ENCODE peak calls at places on chromosomes 4 and X, in ten cellular contexts. One of them, this sample, is unnamed.

GRCh38 chrX:135112096-135112729 is 8.1 kb downstream of the ETDB start:
- DNase-seq in neural crest cell: no peak
- DNase-seq in breast epithelium: no peak
- DNase-seq in psoas muscle: no peak
- DNase-seq in HFFc6: peak
- DNase-seq in AG10803: peak
- DNase-seq in foreskin keratinocyte: no peak
- DNase-seq in dorsolateral prefrontal cortex: no peak
- DNase-seq in GM23338: peak
- DNase-seq in ovary: no peak
- DNase-seq in this sample: peak

GRCh38 chr4:55184600-55185523 is 59.5 kb upstream of the KDR start:
- DNase-seq in dorsolateral prefrontal cortex: no peak
- DNase-seq in HFFc6: no peak
- DNase-seq in foreskin keratinocyte: peak
- DNase-seq in AG10803: peak
- DNase-seq in neural crest cell: no peak
- DNase-seq in ovary: no peak
- DNase-seq in breast epithelium: no peak
- DNase-seq in GM23338: peak
- DNase-seq in psoas muscle: no peak
- DNase-seq in this sample: peak

GRCh38 chr4:142095886-142096605 is 459.7 kb downstream of the IL15 start:
- DNase-seq in foreskin keratinocyte: peak
- DNase-seq in HFFc6: peak
- DNase-seq in ovary: peak
- DNase-seq in psoas muscle: no peak
- DNase-seq in neural crest cell: no peak
- DNase-seq in AG10803: peak
- DNase-seq in breast epithelium: peak
- DNase-seq in dorsolateral prefrontal cortex: no peak
- DNase-seq in GM23338: no peak
- DNase-seq in this sample: no peak

GRCh38 chrX:41921492-41922124 is 1.7 kb downstream of the CASK start:
- DNase-seq in foreskin keratinocyte: no peak
- DNase-seq in GM23338: no peak
- DNase-seq in dorsolateral prefrontal cortex: no peak
- DNase-seq in psoas muscle: no peak
- DNase-seq in AG10803: peak
- DNase-seq in HFFc6: no peak
- DNase-seq in neural crest cell: no peak
- DNase-seq in ovary: no peak
- DNase-seq in breast epithelium: no peak
- DNase-seq in this sample: no peak

GRCh38 chr4:53515076-53515475 is 76.2 kb downstream of the LNX1 start:
- DNase-seq in neural crest cell: no peak
- DNase-seq in ovary: no peak
- DNase-seq in HFFc6: no peak
- DNase-seq in dorsolateral prefrontal cortex: no peak
- DNase-seq in breast epithelium: no peak
- DNase-seq in AG10803: no peak
- DNase-seq in foreskin keratinocyte: no peak
- DNase-seq in GM23338: no peak
- DNase-seq in psoas muscle: no peak
- DNase-seq in this sample: no peak

GRCh38 chr4:106365613-106366012 is 3.0 kb downstream of the GIMD1 start:
- DNase-seq in HFFc6: peak
- DNase-seq in foreskin keratinocyte: peak
- DNase-seq in GM23338: no peak
- DNase-seq in psoas muscle: no peak
- DNase-seq in ovary: no peak
- DNase-seq in dorsolateral prefrontal cortex: no peak
- DNase-seq in breast epithelium: no peak
- DNase-seq in AG10803: peak
- DNase-seq in neural crest cell: no peak
- DNase-seq in this sample: no peak

GRCh38 chr4:177118596-177118995 is 191.1 kb upstream of the NEIL3 start:
- DNase-seq in AG10803: peak
- DNase-seq in breast epithelium: no peak
- DNase-seq in ovary: peak
- DNase-seq in HFFc6: peak
- DNase-seq in foreskin keratinocyte: peak
- DNase-seq in GM23338: no peak
- DNase-seq in neural crest cell: no peak
- DNase-seq in dorsolateral prefrontal cortex: no peak
- DNase-seq in psoas muscle: no peak
- DNase-seq in this sample: no peak

GRCh38 chr4:77843628-77844027 is 19.0 kb upstream of the MRPL1 start:
- DNase-seq in psoas muscle: no peak
- DNase-seq in dorsolateral prefrontal cortex: no peak
- DNase-seq in AG10803: no peak
- DNase-seq in breast epithelium: no peak
- DNase-seq in ovary: no peak
- DNase-seq in foreskin keratinocyte: peak
- DNase-seq in neural crest cell: no peak
- DNase-seq in HFFc6: no peak
- DNase-seq in GM23338: peak
- DNase-seq in this sample: no peak

GRCh38 chrX:13808865-13809264 is 8.0 kb downstream of the GPM6B start:
- DNase-seq in neural crest cell: no peak
- DNase-seq in GM23338: no peak
- DNase-seq in psoas muscle: no peak
- DNase-seq in AG10803: peak
- DNase-seq in ovary: no peak
- DNase-seq in foreskin keratinocyte: no peak
- DNase-seq in dorsolateral prefrontal cortex: no peak
- DNase-seq in HFFc6: no peak
- DNase-seq in breast epithelium: no peak
- DNase-seq in this sample: no peak

GRCh38 chrX:13803116-13803515 is 13.8 kb downstream of the GPM6B start:
- DNase-seq in neural crest cell: no peak
- DNase-seq in foreskin keratinocyte: no peak
- DNase-seq in HFFc6: no peak
- DNase-seq in ovary: no peak
- DNase-seq in breast epithelium: no peak
- DNase-seq in AG10803: no peak
- DNase-seq in dorsolateral prefrontal cortex: no peak
- DNase-seq in GM23338: peak
- DNase-seq in psoas muscle: no peak
- DNase-seq in this sample: peak

GRCh38 chrX:13808293-13808692 is 8.6 kb downstream of the GPM6B start:
- DNase-seq in neural crest cell: no peak
- DNase-seq in AG10803: no peak
- DNase-seq in breast epithelium: no peak
- DNase-seq in HFFc6: no peak
- DNase-seq in GM23338: no peak
- DNase-seq in psoas muscle: no peak
- DNase-seq in dorsolateral prefrontal cortex: no peak
- DNase-seq in foreskin keratinocyte: no peak
- DNase-seq in ovary: no peak
- DNase-seq in this sample: no peak

DNA sequence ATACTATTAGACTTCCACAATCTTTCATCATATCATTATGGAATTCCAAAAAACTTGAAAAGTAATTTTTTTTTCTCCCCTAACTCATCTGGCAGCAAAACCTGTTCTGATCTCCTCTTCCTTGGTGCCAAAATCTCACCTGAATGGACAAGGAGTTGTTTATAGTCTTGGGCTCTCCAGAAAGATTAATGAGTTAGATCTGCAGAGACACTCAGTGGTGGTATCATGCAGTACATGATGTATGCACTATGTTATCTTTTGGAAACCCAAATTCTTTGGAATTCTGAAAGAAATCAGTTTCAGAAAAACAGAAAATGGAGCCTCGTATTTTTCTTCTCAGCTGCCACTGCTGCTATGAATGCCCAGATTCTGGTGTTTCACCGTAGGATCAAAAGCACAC is 11.7 kb downstream of the GPM6B start:
- DNase-seq in ovary: no peak
- DNase-seq in breast epithelium: no peak
- DNase-seq in psoas muscle: no peak
- DNase-seq in GM23338: no peak
- DNase-seq in foreskin keratinocyte: no peak
- DNase-seq in HFFc6: no peak
- DNase-seq in dorsolateral prefrontal cortex: no peak
- DNase-seq in neural crest cell: no peak
- DNase-seq in AG10803: no peak
- DNase-seq in this sample: no peak
- TF ChIP-seq CTCF in ovary: no peak
- TF ChIP-seq CTCF in breast epithelium: no peak
- TF ChIP-seq CTCF in psoas muscle: no peak
- TF ChIP-seq CTCF in GM23338: no peak
- TF ChIP-seq CTCF in foreskin keratinocyte: peak
- TF ChIP-seq CTCF in HFFc6: no peak
- TF ChIP-seq CTCF in dorsolateral prefrontal cortex: no peak
- TF ChIP-seq CTCF in neural crest cell: no peak
- TF ChIP-seq CTCF in AG10803: no peak
- TF ChIP-seq CTCF in this sample: no peak

DNA sequence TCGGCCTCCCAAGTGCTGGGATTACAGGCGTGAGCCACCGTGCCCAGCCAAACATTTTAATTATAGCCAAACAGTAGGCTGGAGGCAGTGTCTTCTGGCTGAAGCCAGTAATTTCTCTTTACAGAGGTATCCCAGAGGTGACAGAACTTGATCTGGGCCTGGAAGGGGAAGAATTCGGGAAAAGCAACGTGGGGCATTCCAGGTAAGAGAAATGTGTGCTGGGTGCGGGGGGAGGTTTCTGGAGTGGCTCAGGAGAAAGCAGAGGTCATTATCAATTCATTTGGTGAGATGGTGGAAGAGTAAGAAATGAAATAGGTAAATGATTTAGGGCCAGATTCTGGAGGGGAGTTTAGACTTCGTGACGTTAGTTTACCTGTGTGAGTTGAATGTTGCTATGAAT is 2.4 kb downstream of the PRIMPOL start:
- DNase-seq in GM23338: peak
- DNase-seq in breast epithelium: no peak
- DNase-seq in psoas muscle: no peak
- DNase-seq in foreskin keratinocyte: no peak
- DNase-seq in AG10803: no peak
- DNase-seq in ovary: no peak
- DNase-seq in HFFc6: no peak
- DNase-seq in dorsolateral prefrontal cortex: no peak
- DNase-seq in neural crest cell: no peak
- DNase-seq in this sample: no peak
- TF ChIP-seq CTCF in GM23338: no peak
- TF ChIP-seq CTCF in breast epithelium: no peak
- TF ChIP-seq CTCF in psoas muscle: no peak
- TF ChIP-seq CTCF in foreskin keratinocyte: no peak
- TF ChIP-seq CTCF in AG10803: no peak
- TF ChIP-seq CTCF in ovary: no peak
- TF ChIP-seq CTCF in HFFc6: no peak
- TF ChIP-seq CTCF in dorsolateral prefrontal cortex: no peak
- TF ChIP-seq CTCF in neural crest cell: no peak
- TF ChIP-seq CTCF in this sample: no peak

GRCh38 chrX:109629310-109629709 is 4.3 kb upstream of the KCNE5 start:
- DNase-seq in neural crest cell: no peak
- DNase-seq in GM23338: no peak
- DNase-seq in AG10803: no peak
- DNase-seq in psoas muscle: no peak
- DNase-seq in foreskin keratinocyte: no peak
- DNase-seq in HFFc6: no peak
- DNase-seq in breast epithelium: no peak
- DNase-seq in dorsolateral prefrontal cortex: no peak
- DNase-seq in ovary: no peak
- DNase-seq in this sample: no peak

GRCh38 chrX:109638158-109638557 is 13.2 kb upstream of the KCNE5 start:
- DNase-seq in ovary: no peak
- DNase-seq in AG10803: no peak
- DNase-seq in dorsolateral prefrontal cortex: no peak
- DNase-seq in neural crest cell: no peak
- DNase-seq in GM23338: no peak
- DNase-seq in breast epithelium: no peak
- DNase-seq in foreskin keratinocyte: no peak
- DNase-seq in HFFc6: no peak
- DNase-seq in psoas muscle: no peak
- DNase-seq in this sample: no peak

GRCh38 chrX:109632906-109633504 is 8.0 kb upstream of the KCNE5 start:
- DNase-seq in psoas muscle: no peak
- DNase-seq in ovary: no peak
- DNase-seq in HFFc6: peak
- DNase-seq in AG10803: peak
- DNase-seq in neural crest cell: peak
- DNase-seq in foreskin keratinocyte: no peak
- DNase-seq in GM23338: peak
- DNase-seq in dorsolateral prefrontal cortex: no peak
- DNase-seq in breast epithelium: no peak
- DNase-seq in this sample: peak

DNA sequence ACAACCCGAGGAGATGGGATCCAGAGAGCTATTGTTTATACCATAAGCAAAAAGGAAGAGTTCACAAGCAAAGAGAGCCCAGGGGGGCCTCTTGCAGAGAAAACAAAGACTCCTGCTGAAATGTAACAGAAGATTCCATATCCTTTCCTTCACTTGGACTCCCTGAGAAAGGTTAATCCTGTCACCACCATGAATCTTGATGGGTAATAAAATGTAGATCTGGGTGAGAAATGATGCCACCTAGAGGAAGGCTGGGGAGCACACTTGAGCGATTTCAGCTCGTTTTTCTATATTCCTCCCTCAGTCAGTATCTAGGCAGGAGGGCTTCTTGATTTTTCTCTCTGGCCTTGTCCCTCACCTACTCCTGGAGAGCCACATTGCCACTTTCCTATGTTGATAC is 10.2 kb upstream of the KCNE5 start:
- DNase-seq in AG10803: peak
- DNase-seq in HFFc6: peak
- DNase-seq in psoas muscle: no peak
- DNase-seq in breast epithelium: no peak
- DNase-seq in foreskin keratinocyte: no peak
- DNase-seq in neural crest cell: no peak
- DNase-seq in GM23338: peak
- DNase-seq in dorsolateral prefrontal cortex: no peak
- DNase-seq in ovary: no peak
- DNase-seq in this sample: peak
- TF ChIP-seq CTCF in AG10803: peak
- TF ChIP-seq CTCF in HFFc6: peak
- TF ChIP-seq CTCF in psoas muscle: peak
- TF ChIP-seq CTCF in breast epithelium: no peak
- TF ChIP-seq CTCF in foreskin keratinocyte: peak
- TF ChIP-seq CTCF in neural crest cell: peak
- TF ChIP-seq CTCF in GM23338: peak
- TF ChIP-seq CTCF in dorsolateral prefrontal cortex: peak
- TF ChIP-seq CTCF in ovary: no peak
- TF ChIP-seq CTCF in this sample: peak

GRCh38 chr4:15793506-15794363 is 15.6 kb downstream of the CD38 start:
- DNase-seq in HFFc6: no peak
- DNase-seq in GM23338: no peak
- DNase-seq in foreskin keratinocyte: no peak
- DNase-seq in psoas muscle: no peak
- DNase-seq in AG10803: no peak
- DNase-seq in neural crest cell: no peak
- DNase-seq in breast epithelium: no peak
- DNase-seq in ovary: no peak
- DNase-seq in dorsolateral prefrontal cortex: no peak
- DNase-seq in this sample: no peak

GRCh38 chr4:15797320-15797719 is 19.2 kb downstream of the CD38 start:
- DNase-seq in psoas muscle: no peak
- DNase-seq in HFFc6: no peak
- DNase-seq in AG10803: no peak
- DNase-seq in ovary: no peak
- DNase-seq in foreskin keratinocyte: no peak
- DNase-seq in dorsolateral prefrontal cortex: no peak
- DNase-seq in breast epithelium: no peak
- DNase-seq in GM23338: no peak
- DNase-seq in neural crest cell: no peak
- DNase-seq in this sample: no peak

GRCh38 chr4:15794905-15795304 is 16.8 kb downstream of the CD38 start:
- DNase-seq in AG10803: no peak
- DNase-seq in breast epithelium: no peak
- DNase-seq in neural crest cell: no peak
- DNase-seq in dorsolateral prefrontal cortex: no peak
- DNase-seq in ovary: no peak
- DNase-seq in foreskin keratinocyte: no peak
- DNase-seq in GM23338: no peak
- DNase-seq in psoas muscle: no peak
- DNase-seq in HFFc6: no peak
- DNase-seq in this sample: no peak

GRCh38 chr4:15794432-15794831 is 16.3 kb downstream of the CD38 start:
- DNase-seq in ovary: no peak
- DNase-seq in psoas muscle: no peak
- DNase-seq in foreskin keratinocyte: no peak
- DNase-seq in dorsolateral prefrontal cortex: no peak
- DNase-seq in breast epithelium: no peak
- DNase-seq in neural crest cell: no peak
- DNase-seq in HFFc6: no peak
- DNase-seq in AG10803: no peak
- DNase-seq in GM23338: no peak
- DNase-seq in this sample: no peak

GRCh38 chr4:15799703-15800102 is 21.6 kb downstream of the CD38 start:
- DNase-seq in foreskin keratinocyte: no peak
- DNase-seq in breast epithelium: no peak
- DNase-seq in dorsolateral prefrontal cortex: no peak
- DNase-seq in HFFc6: no peak
- DNase-seq in neural crest cell: no peak
- DNase-seq in psoas muscle: no peak
- DNase-seq in ovary: no peak
- DNase-seq in AG10803: no peak
- DNase-seq in GM23338: no peak
- DNase-seq in this sample: no peak
- TF ChIP-seq CTCF in foreskin keratinocyte: no peak
- TF ChIP-seq CTCF in breast epithelium: no peak
- TF ChIP-seq CTCF in dorsolateral prefrontal cortex: no peak
- TF ChIP-seq CTCF in HFFc6: no peak
- TF ChIP-seq CTCF in neural crest cell: no peak
- TF ChIP-seq CTCF in psoas muscle: no peak
- TF ChIP-seq CTCF in ovary: no peak
- TF ChIP-seq CTCF in AG10803: no peak
- TF ChIP-seq CTCF in GM23338: no peak
- TF ChIP-seq CTCF in this sample: no peak